ENCODE peak calls at places on chromosomes 7 and 10, in eight cellular contexts. One of them, this sample, is unnamed. For H3K4me1, the result is how much of the 10 kb centered on the place peaks cover.

GRCh38 chr10:106571216-106571954 is 593.1 kb downstream of the SORCS1 start:
- DNase-seq in cardiac muscle cell: peak
- DNase-seq in tibial artery: no peak
- DNase-seq in neural progenitor cell: peak
- DNase-seq in heart right ventricle: no peak
- DNase-seq in testis: no peak
- DNase-seq in adrenal gland: no peak
- DNase-seq in spleen: no peak
- DNase-seq in this sample: no peak

GRCh38 chr7:48638041-48638440 is 286.3 kb upstream of the CDC14C start:
- DNase-seq in cardiac muscle cell: no peak
- DNase-seq in tibial artery: no peak
- DNase-seq in neural progenitor cell: no peak
- DNase-seq in heart right ventricle: no peak
- DNase-seq in testis: no peak
- DNase-seq in adrenal gland: no peak
- DNase-seq in spleen: no peak
- DNase-seq in this sample: no peak

GRCh38 chr7:70736715-70737460 is 395.1 kb upstream of the GALNT17 start:
- DNase-seq in cardiac muscle cell: peak
- DNase-seq in tibial artery: no peak
- DNase-seq in neural progenitor cell: no peak
- DNase-seq in heart right ventricle: no peak
- DNase-seq in testis: no peak
- DNase-seq in adrenal gland: peak
- DNase-seq in spleen: no peak
- DNase-seq in this sample: no peak

GRCh38 chr7:26178272-26178960 is 22.1 kb downstream of the HNRNPA2B1 start:
- DNase-seq in cardiac muscle cell: no peak
- DNase-seq in tibial artery: no peak
- DNase-seq in neural progenitor cell: no peak
- DNase-seq in heart right ventricle: no peak
- DNase-seq in testis: no peak
- DNase-seq in adrenal gland: no peak
- DNase-seq in spleen: no peak
- DNase-seq in this sample: no peak

GRCh38 chr7:23418046-23418445 is 52.2 kb downstream of the IGF2BP3 start:
- DNase-seq in cardiac muscle cell: peak
- DNase-seq in tibial artery: no peak
- DNase-seq in neural progenitor cell: no peak
- DNase-seq in heart right ventricle: no peak
- DNase-seq in testis: no peak
- DNase-seq in adrenal gland: no peak
- DNase-seq in spleen: no peak
- DNase-seq in this sample: no peak

GRCh38 chr7:128863433-128863989 is 855 bp downstream of the ATP6V1F start:
- DNase-seq in cardiac muscle cell: peak
- DNase-seq in tibial artery: no peak
- DNase-seq in neural progenitor cell: peak
- DNase-seq in heart right ventricle: no peak
- DNase-seq in testis: peak
- DNase-seq in adrenal gland: peak
- DNase-seq in spleen: no peak
- DNase-seq in this sample: peak

GRCh38 chr7:77822269-77822668 is 23.7 kb downstream of the PHTF2 start:
- DNase-seq in cardiac muscle cell: no peak
- DNase-seq in tibial artery: no peak
- DNase-seq in neural progenitor cell: no peak
- DNase-seq in heart right ventricle: no peak
- DNase-seq in testis: no peak
- DNase-seq in adrenal gland: no peak
- DNase-seq in spleen: no peak
- DNase-seq in this sample: no peak

GRCh38 chr7:65269150-65269856 is 104.4 kb upstream of the ZNF92 start:
- DNase-seq in cardiac muscle cell: peak
- DNase-seq in tibial artery: no peak
- DNase-seq in neural progenitor cell: peak
- DNase-seq in heart right ventricle: peak
- DNase-seq in testis: peak
- DNase-seq in adrenal gland: peak
- DNase-seq in spleen: no peak
- DNase-seq in this sample: no peak

GRCh38 chr7:55124989-55125875 is 106.4 kb downstream of the EGFR start:
- DNase-seq in cardiac muscle cell: no peak
- DNase-seq in tibial artery: no peak
- DNase-seq in neural progenitor cell: no peak
- DNase-seq in heart right ventricle: no peak
- DNase-seq in testis: no peak
- DNase-seq in adrenal gland: no peak
- DNase-seq in spleen: no peak
- DNase-seq in this sample: no peak

GRCh38 chr10:31350891-31351290 is 31.9 kb downstream of the ZEB1 start:
- DNase-seq in cardiac muscle cell: no peak
- DNase-seq in tibial artery: no peak
- DNase-seq in neural progenitor cell: no peak
- DNase-seq in heart right ventricle: no peak
- DNase-seq in testis: no peak
- DNase-seq in adrenal gland: no peak
- DNase-seq in spleen: no peak
- DNase-seq in this sample: no peak

GRCh38 chr7:55534916-55535636 is 37.2 kb downstream of the VOPP1 start:
- DNase-seq in cardiac muscle cell: no peak
- DNase-seq in tibial artery: no peak
- DNase-seq in neural progenitor cell: no peak
- DNase-seq in heart right ventricle: no peak
- DNase-seq in testis: no peak
- DNase-seq in adrenal gland: no peak
- DNase-seq in spleen: peak
- DNase-seq in this sample: no peak

GRCh38 chr7:51118628-51119027 is 198.0 kb downstream of the COBL start:
- DNase-seq in cardiac muscle cell: no peak
- DNase-seq in tibial artery: no peak
- DNase-seq in neural progenitor cell: no peak
- DNase-seq in heart right ventricle: no peak
- DNase-seq in testis: no peak
- DNase-seq in adrenal gland: no peak
- DNase-seq in spleen: no peak
- DNase-seq in this sample: no peak

GRCh38 chr10:104041891-104042535 is 43.7 kb downstream of the COL17A1 start:
- DNase-seq in cardiac muscle cell: no peak
- DNase-seq in tibial artery: no peak
- DNase-seq in neural progenitor cell: no peak
- DNase-seq in heart right ventricle: no peak
- DNase-seq in testis: no peak
- DNase-seq in adrenal gland: no peak
- DNase-seq in spleen: no peak
- DNase-seq in this sample: no peak

GRCh38 chr10:104043185-104043830 is 42.4 kb downstream of the COL17A1 start:
- DNase-seq in cardiac muscle cell: no peak
- DNase-seq in tibial artery: no peak
- DNase-seq in neural progenitor cell: no peak
- DNase-seq in heart right ventricle: no peak
- DNase-seq in testis: no peak
- DNase-seq in adrenal gland: no peak
- DNase-seq in spleen: no peak
- DNase-seq in this sample: no peak

GRCh38 chr10:104046651-104047050 is 39.0 kb downstream of the COL17A1 start:
- DNase-seq in cardiac muscle cell: no peak
- DNase-seq in tibial artery: no peak
- DNase-seq in neural progenitor cell: no peak
- DNase-seq in heart right ventricle: no peak
- DNase-seq in testis: no peak
- DNase-seq in adrenal gland: no peak
- DNase-seq in spleen: no peak
- DNase-seq in this sample: no peak

GRCh38 chr10:104043854-104044253 is 41.8 kb downstream of the COL17A1 start:
- DNase-seq in cardiac muscle cell: no peak
- DNase-seq in tibial artery: no peak
- DNase-seq in neural progenitor cell: no peak
- DNase-seq in heart right ventricle: no peak
- DNase-seq in testis: no peak
- DNase-seq in adrenal gland: no peak
- DNase-seq in spleen: no peak
- DNase-seq in this sample: no peak

DNA sequence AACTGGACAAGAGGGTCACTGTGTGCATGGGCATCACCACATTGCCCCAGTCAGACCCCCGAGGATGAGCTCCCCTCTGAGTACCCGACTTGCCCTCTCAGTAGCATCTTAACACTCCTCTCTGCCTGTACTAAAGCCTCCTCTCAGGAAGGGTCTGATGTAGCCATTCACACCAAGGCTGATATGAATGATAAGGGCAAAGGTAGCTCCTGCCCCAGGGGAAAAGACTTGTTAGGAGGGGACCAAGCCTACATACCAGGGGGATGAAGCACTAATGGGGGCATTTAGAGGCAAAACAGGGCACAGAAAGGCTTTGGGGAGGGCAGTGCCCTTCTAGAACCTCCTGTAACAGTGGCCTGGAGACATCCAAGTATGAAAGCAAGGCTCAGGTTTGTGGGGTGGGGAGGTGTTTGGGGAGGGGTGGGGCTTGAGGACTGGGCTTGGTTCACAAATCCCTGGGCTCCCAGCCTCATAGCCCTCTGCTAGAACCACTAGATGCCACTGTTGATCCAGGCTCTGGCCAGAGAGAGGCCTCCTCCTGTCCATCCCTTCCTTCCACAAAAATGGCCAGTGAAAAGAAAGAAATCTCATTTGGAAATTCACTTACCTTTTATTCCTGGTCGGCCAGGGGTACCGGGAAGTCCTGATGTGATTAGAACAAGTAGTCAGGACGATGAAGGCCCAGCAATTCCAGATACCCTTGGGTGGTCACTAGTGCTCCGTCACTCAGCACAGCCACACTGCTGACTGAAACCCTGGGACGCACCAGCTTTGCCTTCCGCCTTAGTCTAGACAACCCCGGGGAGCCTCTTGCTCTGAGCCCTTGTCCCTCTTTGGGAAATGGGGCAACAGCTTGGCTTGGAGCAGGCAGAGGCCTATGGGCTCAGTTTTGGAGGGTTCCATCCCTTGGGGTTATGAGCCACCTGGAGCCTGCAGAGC is 40.3 kb downstream of the COL17A1 start:
- DNase-seq in cardiac muscle cell: peak
- DNase-seq in tibial artery: no peak
- DNase-seq in neural progenitor cell: peak
- DNase-seq in heart right ventricle: peak
- DNase-seq in testis: peak
- DNase-seq in adrenal gland: peak
- DNase-seq in spleen: no peak
- DNase-seq in this sample: no peak
- H3K4me1 ChIP-seq in cardiac muscle cell: under half
- H3K4me1 ChIP-seq in tibial artery: under half
- H3K4me1 ChIP-seq in neural progenitor cell: under half
- H3K4me1 ChIP-seq in heart right ventricle: under half
- H3K4me1 ChIP-seq in testis: under half
- H3K4me1 ChIP-seq in adrenal gland: under half
- H3K4me1 ChIP-seq in spleen: under half
- H3K4me1 ChIP-seq in this sample: under half

GRCh38 chr7:1065263-1066260 is 21.2 kb downstream of the GPR146 start:
- DNase-seq in cardiac muscle cell: peak
- DNase-seq in tibial artery: peak
- DNase-seq in neural progenitor cell: peak
- DNase-seq in heart right ventricle: peak
- DNase-seq in testis: peak
- DNase-seq in adrenal gland: peak
- DNase-seq in spleen: peak
- DNase-seq in this sample: peak
- H3K4me3 ChIP-seq in cardiac muscle cell: no peak
- H3K4me3 ChIP-seq in tibial artery: peak
- H3K4me3 ChIP-seq in neural progenitor cell: no peak
- H3K4me3 ChIP-seq in heart right ventricle: peak
- H3K4me3 ChIP-seq in testis: no peak
- H3K4me3 ChIP-seq in adrenal gland: no peak
- H3K4me3 ChIP-seq in spleen: peak
- H3K4me3 ChIP-seq in this sample: peak

DNA sequence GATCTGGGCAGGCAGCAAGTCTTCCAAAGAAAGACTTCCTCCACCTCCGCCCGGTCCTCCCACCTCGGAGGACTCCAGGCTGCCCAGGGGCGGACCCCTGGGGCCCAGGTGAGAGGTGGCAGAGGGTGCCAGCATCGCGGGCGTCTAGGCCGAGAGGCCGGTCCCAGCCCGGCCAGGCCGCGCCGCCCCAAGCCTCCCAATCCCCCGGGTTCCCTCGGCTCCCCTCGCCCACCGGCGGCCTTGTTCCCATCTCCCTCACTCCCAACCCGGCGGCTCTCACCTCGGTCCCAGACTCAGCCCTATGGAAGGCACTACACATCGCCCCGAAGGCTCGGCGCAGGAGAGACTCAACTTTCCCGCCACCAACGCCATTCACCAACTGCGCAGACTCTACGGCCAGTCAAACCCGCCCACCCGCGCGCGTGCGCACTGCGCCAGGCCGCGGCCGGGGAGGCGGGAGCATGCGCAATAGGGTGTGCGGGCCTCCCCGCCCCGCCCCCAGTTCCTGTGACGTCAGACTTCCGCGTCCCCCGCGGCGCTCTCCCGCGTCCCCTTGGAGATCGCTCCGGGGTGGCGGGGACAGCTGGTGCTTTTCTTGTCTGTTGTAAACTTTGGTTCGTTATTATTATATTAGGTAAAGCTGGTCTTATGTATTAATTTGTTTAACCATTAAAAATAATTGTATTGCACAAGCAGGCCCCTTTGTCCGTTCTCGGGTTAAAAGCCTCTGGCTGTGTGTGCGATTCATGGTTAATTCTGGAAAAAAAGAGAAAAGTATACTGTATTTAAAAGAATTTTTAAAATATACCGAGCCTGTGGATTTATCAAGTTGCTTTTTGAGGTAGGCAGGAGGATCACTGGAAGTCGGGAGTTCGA is at the start of gene XRCC2:
- DNase-seq in cardiac muscle cell: peak
- DNase-seq in tibial artery: peak
- DNase-seq in neural progenitor cell: peak
- DNase-seq in heart right ventricle: peak
- DNase-seq in testis: peak
- DNase-seq in adrenal gland: peak
- DNase-seq in spleen: peak
- DNase-seq in this sample: peak
- TF ChIP-seq CTCF in cardiac muscle cell: no peak
- TF ChIP-seq CTCF in tibial artery: no peak
- TF ChIP-seq CTCF in neural progenitor cell: no peak
- TF ChIP-seq CTCF in heart right ventricle: no peak
- TF ChIP-seq CTCF in testis: peak
- TF ChIP-seq CTCF in adrenal gland: no peak
- TF ChIP-seq CTCF in spleen: no peak
- TF ChIP-seq CTCF in this sample: no peak

GRCh38 chr7:86479144-86479543 is 164.6 kb upstream of the GRM3 start:
- DNase-seq in cardiac muscle cell: no peak
- DNase-seq in tibial artery: peak
- DNase-seq in neural progenitor cell: no peak
- DNase-seq in heart right ventricle: peak
- DNase-seq in testis: peak
- DNase-seq in adrenal gland: no peak
- DNase-seq in spleen: no peak
- DNase-seq in this sample: no peak
- H3K4me1 ChIP-seq in cardiac muscle cell: under half
- H3K4me1 ChIP-seq in tibial artery: under half
- H3K4me1 ChIP-seq in neural progenitor cell: under half
- H3K4me1 ChIP-seq in heart right ventricle: under half
- H3K4me1 ChIP-seq in testis: under half
- H3K4me1 ChIP-seq in adrenal gland: under half
- H3K4me1 ChIP-seq in spleen: under half
- H3K4me1 ChIP-seq in this sample: under half

This sample was measured in CD8-positive, alpha-beta T cell.